ENCODE peak calls at places on chromosomes 12 and 14, in seven cellular contexts. Z, L, J, I, W, Q and X are unnamed samples.

GRCh38 chr14:29262979-29263378 is 496.4 kb downstream of the FOXG1 start:
- DNase-seq in Z (no peak), L (no peak), J (no peak), I (peak; percentile 20), W (peak; percentile 33), Q (no peak), X (no peak)

GRCh38 chr12:53046655-53047220 is 3.1 kb upstream of the TNS2 start:
- DNase-seq in Z (peak; percentile 79), L (peak; percentile 59), J (peak; percentile 88), I (peak; percentile 86), W (peak; percentile 88), Q (peak; percentile 93), X (peak; percentile 74)

GRCh38 chr12:96194572-96194889 is 356 bp downstream of the ELK3 start:
- DNase-seq in Z (no peak), L (no peak), J (no peak), I (no peak), W (no peak), Q (no peak), X (no peak)

GRCh38 chr14:85991156-85991555 is 461.2 kb downstream of the FLRT2 start:
- DNase-seq in Z (peak; percentile 1), L (no peak), J (no peak), I (peak; percentile 82), W (peak; percentile 32), Q (no peak), X (peak; percentile 72)

GRCh38 chr12:76250256-76250655 is 98.0 kb downstream of the BBS10 start:
- DNase-seq in Z (no peak), L (no peak), J (no peak), I (peak; percentile 25), W (no peak), Q (no peak), X (no peak)

GRCh38 chr12:124720687-124721500 is 142.8 kb downstream of the SCARB1 start:
- DNase-seq in Z (no peak), L (peak; percentile 92), J (peak; percentile 62), I (peak; percentile 60), W (peak; percentile 36), Q (no peak), X (peak; percentile 91)

GRCh38 chr14:99884834-99885648 is 91.8 kb downstream of the EML1 start:
- DNase-seq in Z (peak; percentile 63), L (peak; percentile 76), J (no peak), I (peak; percentile 77), W (peak; percentile 86), Q (no peak), X (peak; percentile 76)

GRCh38 chr14:58912287-58912686 is 274.5 kb downstream of the DACT1 start:
- DNase-seq in Z (no peak), L (no peak), J (no peak), I (no peak), W (no peak), Q (no peak), X (no peak)

GRCh38 chr12:4269279-4269991 is 4.1 kb upstream of the CCND2 start:
- DNase-seq in Z (peak; percentile 92), L (no peak), J (peak; percentile 75), I (peak; percentile 29), W (peak; percentile 48), Q (peak; percentile 93), X (peak; percentile 50)

GRCh38 chr12:16606201-16606849 is 363 bp upstream of the LMO3 start:
- DNase-seq in Z (peak; percentile 34), L (peak; percentile 25), J (peak; percentile 72), I (peak; percentile 27), W (peak; percentile 31), Q (peak; percentile 57), X (peak; percentile 29)

GRCh38 chr14:74570696-74571095 is 41.3 kb downstream of the LTBP2 start:
- DNase-seq in Z (no peak), L (no peak), J (no peak), I (no peak), W (no peak), Q (peak; percentile 42), X (no peak)

GRCh38 chr14:72745991-72746980 is 147.6 kb downstream of the DPF3 start:
- DNase-seq in Z (no peak), L (no peak), J (no peak), I (peak; percentile 84), W (peak; percentile 79), Q (no peak), X (peak; percentile 92)

GRCh38 chr12:5665615-5666014 is 233.7 kb downstream of the NTF3 start:
- DNase-seq in Z (no peak), L (peak; percentile 85), J (no peak), I (peak; percentile 95), W (no peak), Q (peak; percentile 62), X (no peak)

GRCh38 chr12:49055978-49056754 is 4.4 kb downstream of the KMT2D start:
- DNase-seq in Z (peak; percentile 98), L (peak; percentile 62), J (peak; percentile 57), I (peak; percentile 82), W (peak; percentile 91), Q (peak; percentile 73), X (peak; percentile 86)

GRCh38 chr14:63493246-63493645 is 49.9 kb downstream of the PPP2R5E start:
- DNase-seq in Z (peak; percentile 26), L (no peak), J (no peak), I (peak; percentile 33), W (peak; percentile 46), Q (no peak), X (peak; percentile 32)

GRCh38 chr12:116556356-116556952 is 2.7 kb upstream of the MAP1LC3B2 start:
- DNase-seq in Z (no peak), L (no peak), J (no peak), I (no peak), W (no peak), Q (no peak), X (no peak)

GRCh38 chr12:8681129-8681902 is 16.5 kb upstream of the RIMKLB start:
- DNase-seq in Z (no peak), L (peak; percentile 77), J (no peak), I (peak; percentile 43), W (peak; percentile 75), Q (no peak), X (peak; percentile 21)

GRCh38 chr14:66322564-66322963 is 163.6 kb upstream of the CCDC196 start:
- DNase-seq in Z (no peak), L (no peak), J (no peak), I (no peak), W (no peak), Q (no peak), X (no peak)

GRCh38 chr14:105929327-105930081 is 403.1 kb downstream of the TMEM121 start:
- DNase-seq in Z (no peak), L (no peak), J (no peak), I (no peak), W (no peak), Q (no peak), X (no peak)

GRCh38 chr12:91182664-91183455 is at the start of gene DCN:
- DNase-seq in Z (no peak), L (no peak), J (no peak), I (peak; percentile 81), W (peak; percentile 65), Q (no peak), X (peak; percentile 76)

GRCh38 chr12:95237315-95237714 is 19.7 kb downstream of the VEZT start:
- DNase-seq in Z (no peak), L (peak; percentile 43), J (no peak), I (no peak), W (no peak), Q (no peak), X (no peak)

GRCh38 chr14:24113801-24114535 is 609 bp upstream of the DCAF11 start:
- DNase-seq in Z (peak; percentile 98), L (peak; percentile 88), J (peak; percentile 85), I (peak; percentile 87), W (peak; percentile 82), Q (peak; percentile 91), X (peak; percentile 87)

GRCh38 chr14:54908230-54908629 is 5.6 kb upstream of the GCH1 start:
- DNase-seq in Z (no peak), L (no peak), J (no peak), I (no peak), W (no peak), Q (no peak), X (no peak)

GRCh38 chr12:43863770-43864366 is 28.0 kb downstream of the TMEM117 start:
- DNase-seq in Z (no peak), L (no peak), J (no peak), I (no peak), W (no peak), Q (no peak), X (no peak)

GRCh38 chr12:66823857-66824570 is 145.1 kb upstream of the GRIP1 start:
- DNase-seq in Z (no peak), L (peak; percentile 77), J (no peak), I (no peak), W (peak; percentile 1), Q (no peak), X (no peak)

GRCh38 chr12:31736472-31736871 is 7.7 kb upstream of the AMN1 start:
- DNase-seq in Z (peak; percentile 66), L (peak; percentile 88), J (no peak), I (peak; percentile 89), W (peak; percentile 89), Q (no peak), X (peak; percentile 92)

GRCh38 chr12:53966070-53966384 is 6.9 kb upstream of the HOXC11 start:
- DNase-seq in Z (no peak), L (no peak), J (no peak), I (no peak), W (no peak), Q (no peak), X (no peak)

GRCh38 chr12:39199371-39199770 is 243.5 kb downstream of the KIF21A start:
- DNase-seq in Z (no peak), L (no peak), J (no peak), I (no peak), W (no peak), Q (no peak), X (no peak)

GRCh38 chr14:59936145-59936544 is 16.2 kb downstream of the LRRC9 start:
- DNase-seq in Z (no peak), L (no peak), J (no peak), I (no peak), W (no peak), Q (no peak), X (no peak)

GRCh38 chr14:31090872-31091764 is 64.9 kb upstream of the STRN3 start:
- DNase-seq in Z (peak; percentile 63), L (peak; percentile 97), J (no peak), I (peak; percentile 97), W (peak; percentile 96), Q (no peak), X (peak; percentile 97)

GRCh38 chr12:85516667-85517325 is 236.8 kb downstream of the ALX1 start:
- DNase-seq in Z (no peak), L (no peak), J (no peak), I (no peak), W (no peak), Q (no peak), X (no peak)

GRCh38 chr12:3436496-3437060 is 54.4 kb upstream of the PRMT8 start:
- DNase-seq in Z (no peak), L (peak; percentile 20), J (no peak), I (no peak), W (peak; percentile 11), Q (no peak), X (no peak)

GRCh38 chr12:45217846-45218245 is 2.0 kb downstream of the ANO6 start:
- DNase-seq in Z (no peak), L (no peak), J (no peak), I (peak; percentile 12), W (peak; percentile 19), Q (no peak), X (no peak)

GRCh38 chr12:45973526-45973925 is 16.8 kb downstream of the SCAF11 start:
- DNase-seq in Z (no peak), L (peak; percentile 46), J (no peak), I (peak; percentile 22), W (peak; percentile 15), Q (no peak), X (peak; percentile 16)

GRCh38 chr12:47041327-47041726 is 38.1 kb upstream of the PCED1B start:
- DNase-seq in Z (no peak), L (no peak), J (no peak), I (no peak), W (no peak), Q (no peak), X (no peak)

GRCh38 chr12:51430196-51430895 is 5.7 kb downstream of the SLC4A8 start:
- DNase-seq in Z (no peak), L (no peak), J (no peak), I (no peak), W (no peak), Q (no peak), X (no peak)

GRCh38 chr14:29536886-29537511 is 390.6 kb downstream of the PRKD1 start:
- DNase-seq in Z (peak; percentile 30), L (peak; percentile 27), J (no peak), I (peak; percentile 35), W (peak; percentile 57), Q (no peak), X (peak; percentile 49)

GRCh38 chr14:36373982-36374673 is 53.7 kb upstream of the MBIP start:
- DNase-seq in Z (peak; percentile 77), L (peak; percentile 79), J (peak; percentile 42), I (peak; percentile 74), W (peak; percentile 90), Q (peak; percentile 77), X (peak; percentile 79)